ENCODE peak calls at places on chromosome 22, in eight cellular contexts. One of them, this sample, is unnamed.

GRCh38 chr22:40586781-40587180 is 49.7 kb downstream of the MRTFA start:
- DNase-seq in HFFc6: no peak
- DNase-seq in BE2C: no peak
- DNase-seq in brain microvascular endothelial cell: no peak
- DNase-seq in left ventricle myocardium inferior: no peak
- DNase-seq in nephron progenitor cell: no peak
- DNase-seq in fibroblast of lung: no peak
- DNase-seq in NB4: no peak
- DNase-seq in this sample: no peak

GRCh38 chr22:41563051-41563711 is 2.4 kb downstream of the CSDC2 start:
- DNase-seq in HFFc6: peak
- DNase-seq in BE2C: peak
- DNase-seq in brain microvascular endothelial cell: peak
- DNase-seq in left ventricle myocardium inferior: no peak
- DNase-seq in nephron progenitor cell: no peak
- DNase-seq in fibroblast of lung: peak
- DNase-seq in NB4: peak
- DNase-seq in this sample: peak

GRCh38 chr22:23591203-23591791 is 11.2 kb upstream of the IGLL1 start:
- DNase-seq in HFFc6: peak
- DNase-seq in BE2C: peak
- DNase-seq in brain microvascular endothelial cell: peak
- DNase-seq in left ventricle myocardium inferior: peak
- DNase-seq in nephron progenitor cell: peak
- DNase-seq in fibroblast of lung: peak
- DNase-seq in NB4: peak
- DNase-seq in this sample: peak

GRCh38 chr22:24985824-24986214 is 33.3 kb downstream of the KIAA1671 start:
- DNase-seq in HFFc6: peak
- DNase-seq in BE2C: no peak
- DNase-seq in brain microvascular endothelial cell: peak
- DNase-seq in left ventricle myocardium inferior: no peak
- DNase-seq in nephron progenitor cell: no peak
- DNase-seq in fibroblast of lung: peak
- DNase-seq in NB4: peak
- DNase-seq in this sample: no peak

GRCh38 chr22:33000342-33001280 is 57.6 kb downstream of the SYN3 start:
- DNase-seq in HFFc6: peak
- DNase-seq in BE2C: peak
- DNase-seq in brain microvascular endothelial cell: peak
- DNase-seq in left ventricle myocardium inferior: peak
- DNase-seq in nephron progenitor cell: peak
- DNase-seq in fibroblast of lung: peak
- DNase-seq in NB4: peak
- DNase-seq in this sample: peak

GRCh38 chr22:40426671-40427070 is 56.3 kb downstream of the SGSM3 start:
- DNase-seq in HFFc6: no peak
- DNase-seq in BE2C: no peak
- DNase-seq in brain microvascular endothelial cell: no peak
- DNase-seq in left ventricle myocardium inferior: no peak
- DNase-seq in nephron progenitor cell: no peak
- DNase-seq in fibroblast of lung: peak
- DNase-seq in NB4: no peak
- DNase-seq in this sample: no peak

GRCh38 chr22:32904044-32904443 is 102.5 kb downstream of the TIMP3 start:
- DNase-seq in HFFc6: peak
- DNase-seq in BE2C: peak
- DNase-seq in brain microvascular endothelial cell: peak
- DNase-seq in left ventricle myocardium inferior: no peak
- DNase-seq in nephron progenitor cell: peak
- DNase-seq in fibroblast of lung: peak
- DNase-seq in NB4: peak
- DNase-seq in this sample: peak

GRCh38 chr22:37569009-37569920 is 9.0 kb downstream of the CDC42EP1 start:
- DNase-seq in HFFc6: no peak
- DNase-seq in BE2C: no peak
- DNase-seq in brain microvascular endothelial cell: no peak
- DNase-seq in left ventricle myocardium inferior: no peak
- DNase-seq in nephron progenitor cell: no peak
- DNase-seq in fibroblast of lung: no peak
- DNase-seq in NB4: no peak
- DNase-seq in this sample: no peak

GRCh38 chr22:34798605-34799004 is 267.4 kb upstream of the ISX start:
- DNase-seq in HFFc6: no peak
- DNase-seq in BE2C: no peak
- DNase-seq in brain microvascular endothelial cell: no peak
- DNase-seq in left ventricle myocardium inferior: no peak
- DNase-seq in nephron progenitor cell: no peak
- DNase-seq in fibroblast of lung: peak
- DNase-seq in NB4: no peak
- DNase-seq in this sample: peak

GRCh38 chr22:45402466-45402865 is 10.9 kb downstream of the SMC1B start:
- DNase-seq in HFFc6: no peak
- DNase-seq in BE2C: no peak
- DNase-seq in brain microvascular endothelial cell: no peak
- DNase-seq in left ventricle myocardium inferior: no peak
- DNase-seq in nephron progenitor cell: no peak
- DNase-seq in fibroblast of lung: no peak
- DNase-seq in NB4: no peak
- DNase-seq in this sample: no peak

GRCh38 chr22:45155050-45155840 is 8.5 kb upstream of the NUP50 start:
- DNase-seq in HFFc6: no peak
- DNase-seq in BE2C: no peak
- DNase-seq in brain microvascular endothelial cell: no peak
- DNase-seq in left ventricle myocardium inferior: no peak
- DNase-seq in nephron progenitor cell: no peak
- DNase-seq in fibroblast of lung: no peak
- DNase-seq in NB4: no peak
- DNase-seq in this sample: no peak

GRCh38 chr22:36506637-36507517 is at the start of gene FOXRED2:
- DNase-seq in HFFc6: no peak
- DNase-seq in BE2C: peak
- DNase-seq in brain microvascular endothelial cell: peak
- DNase-seq in left ventricle myocardium inferior: peak
- DNase-seq in nephron progenitor cell: peak
- DNase-seq in fibroblast of lung: peak
- DNase-seq in NB4: peak
- DNase-seq in this sample: peak

DNA sequence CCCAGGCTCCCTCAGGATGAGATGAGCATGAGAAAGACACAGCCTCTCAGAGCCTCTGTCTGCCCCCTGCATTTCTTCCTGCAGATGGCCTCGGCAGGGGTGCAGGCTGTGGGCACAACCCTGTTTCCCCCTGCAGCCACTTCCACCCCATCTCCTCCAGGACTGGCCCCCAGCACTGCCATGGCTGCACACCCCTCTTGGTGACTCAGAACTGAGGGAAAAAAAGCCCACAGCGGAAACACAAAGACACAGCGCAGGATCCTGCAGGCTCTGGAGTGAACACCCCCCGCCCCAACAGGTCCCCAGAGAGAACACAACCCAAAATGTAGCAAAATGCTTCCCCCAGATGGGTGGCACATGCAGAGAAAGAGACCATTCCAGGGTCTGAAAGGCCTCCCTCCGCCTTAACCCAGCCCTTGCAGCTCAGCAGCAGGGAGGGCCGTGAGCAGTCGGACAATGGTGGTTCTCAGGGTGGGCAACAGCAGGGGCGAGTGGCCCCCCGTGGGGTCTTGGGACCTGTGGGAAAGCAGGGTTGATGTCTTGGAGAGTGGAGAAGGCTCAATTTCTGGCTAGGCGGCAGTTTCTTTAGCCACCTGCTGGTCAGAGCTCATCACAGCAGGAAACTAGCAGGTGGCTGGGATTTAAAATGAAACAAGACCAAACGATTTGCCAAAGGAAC is 8.0 kb downstream of the TUBGCP6 start:
- DNase-seq in HFFc6: no peak
- DNase-seq in BE2C: peak
- DNase-seq in brain microvascular endothelial cell: no peak
- DNase-seq in left ventricle myocardium inferior: peak
- DNase-seq in nephron progenitor cell: peak
- DNase-seq in fibroblast of lung: no peak
- DNase-seq in NB4: peak
- DNase-seq in this sample: peak
- TF ChIP-seq CTCF in HFFc6: peak
- TF ChIP-seq CTCF in BE2C: peak
- TF ChIP-seq CTCF in brain microvascular endothelial cell: peak
- TF ChIP-seq CTCF in left ventricle myocardium inferior: peak
- TF ChIP-seq CTCF in nephron progenitor cell: peak
- TF ChIP-seq CTCF in fibroblast of lung: peak
- TF ChIP-seq CTCF in NB4: peak
- TF ChIP-seq CTCF in this sample: peak

GRCh38 chr22:43110927-43111623 is 525 bp downstream of the BIK start:
- DNase-seq in HFFc6: no peak
- DNase-seq in BE2C: no peak
- DNase-seq in brain microvascular endothelial cell: no peak
- DNase-seq in left ventricle myocardium inferior: no peak
- DNase-seq in nephron progenitor cell: peak
- DNase-seq in fibroblast of lung: no peak
- DNase-seq in NB4: peak
- DNase-seq in this sample: no peak

GRCh38 chr22:43113516-43114251 is 3.1 kb downstream of the BIK start:
- DNase-seq in HFFc6: no peak
- DNase-seq in BE2C: no peak
- DNase-seq in brain microvascular endothelial cell: no peak
- DNase-seq in left ventricle myocardium inferior: no peak
- DNase-seq in nephron progenitor cell: no peak
- DNase-seq in fibroblast of lung: no peak
- DNase-seq in NB4: peak
- DNase-seq in this sample: peak

GRCh38 chr22:43109511-43109910 is 1.0 kb upstream of the BIK start:
- DNase-seq in HFFc6: no peak
- DNase-seq in BE2C: no peak
- DNase-seq in brain microvascular endothelial cell: no peak
- DNase-seq in left ventricle myocardium inferior: no peak
- DNase-seq in nephron progenitor cell: no peak
- DNase-seq in fibroblast of lung: no peak
- DNase-seq in NB4: no peak
- DNase-seq in this sample: no peak

GRCh38 chr22:43109921-43110443 is 568 bp upstream of the BIK start:
- DNase-seq in HFFc6: no peak
- DNase-seq in BE2C: no peak
- DNase-seq in brain microvascular endothelial cell: no peak
- DNase-seq in left ventricle myocardium inferior: no peak
- DNase-seq in nephron progenitor cell: peak
- DNase-seq in fibroblast of lung: no peak
- DNase-seq in NB4: no peak
- DNase-seq in this sample: no peak

GRCh38 chr22:43110444-43110926 is at the start of gene BIK:
- DNase-seq in HFFc6: no peak
- DNase-seq in BE2C: peak
- DNase-seq in brain microvascular endothelial cell: no peak
- DNase-seq in left ventricle myocardium inferior: peak
- DNase-seq in nephron progenitor cell: peak
- DNase-seq in fibroblast of lung: no peak
- DNase-seq in NB4: peak
- DNase-seq in this sample: peak
- TF ChIP-seq CTCF in HFFc6: peak
- TF ChIP-seq CTCF in BE2C: peak
- TF ChIP-seq CTCF in brain microvascular endothelial cell: peak
- TF ChIP-seq CTCF in left ventricle myocardium inferior: peak
- TF ChIP-seq CTCF in nephron progenitor cell: no peak
- TF ChIP-seq CTCF in fibroblast of lung: peak
- TF ChIP-seq CTCF in NB4: peak
- TF ChIP-seq CTCF in this sample: no peak

GRCh38 chr22:38881997-38882396 is 10.0 kb upstream of the CBX6 start:
- DNase-seq in HFFc6: no peak
- DNase-seq in BE2C: no peak
- DNase-seq in brain microvascular endothelial cell: no peak
- DNase-seq in left ventricle myocardium inferior: no peak
- DNase-seq in nephron progenitor cell: no peak
- DNase-seq in fibroblast of lung: no peak
- DNase-seq in NB4: no peak
- DNase-seq in this sample: no peak
- TF ChIP-seq CTCF in HFFc6: no peak
- TF ChIP-seq CTCF in BE2C: no peak
- TF ChIP-seq CTCF in brain microvascular endothelial cell: no peak
- TF ChIP-seq CTCF in left ventricle myocardium inferior: no peak
- TF ChIP-seq CTCF in nephron progenitor cell: no peak
- TF ChIP-seq CTCF in fibroblast of lung: no peak
- TF ChIP-seq CTCF in NB4: no peak
- TF ChIP-seq CTCF in this sample: no peak

GRCh38 chr22:29481265-29482000 is 1.4 kb downstream of the NEFH start:
- DNase-seq in HFFc6: no peak
- DNase-seq in BE2C: no peak
- DNase-seq in brain microvascular endothelial cell: no peak
- DNase-seq in left ventricle myocardium inferior: no peak
- DNase-seq in nephron progenitor cell: peak
- DNase-seq in fibroblast of lung: no peak
- DNase-seq in NB4: no peak
- DNase-seq in this sample: peak

GRCh38 chr22:29480262-29480511 is 169 bp downstream of the NEFH start:
- DNase-seq in HFFc6: no peak
- DNase-seq in BE2C: no peak
- DNase-seq in brain microvascular endothelial cell: no peak
- DNase-seq in left ventricle myocardium inferior: no peak
- DNase-seq in nephron progenitor cell: no peak
- DNase-seq in fibroblast of lung: no peak
- DNase-seq in NB4: no peak
- DNase-seq in this sample: no peak

GRCh38 chr22:29482253-29482652 is 2.2 kb downstream of the NEFH start:
- DNase-seq in HFFc6: no peak
- DNase-seq in BE2C: no peak
- DNase-seq in brain microvascular endothelial cell: no peak
- DNase-seq in left ventricle myocardium inferior: no peak
- DNase-seq in nephron progenitor cell: no peak
- DNase-seq in fibroblast of lung: no peak
- DNase-seq in NB4: no peak
- DNase-seq in this sample: no peak

GRCh38 chr22:29479417-29480261 is at the start of gene NEFH:
- DNase-seq in HFFc6: no peak
- DNase-seq in BE2C: peak
- DNase-seq in brain microvascular endothelial cell: no peak
- DNase-seq in left ventricle myocardium inferior: no peak
- DNase-seq in nephron progenitor cell: peak
- DNase-seq in fibroblast of lung: no peak
- DNase-seq in NB4: no peak
- DNase-seq in this sample: peak

DNA sequence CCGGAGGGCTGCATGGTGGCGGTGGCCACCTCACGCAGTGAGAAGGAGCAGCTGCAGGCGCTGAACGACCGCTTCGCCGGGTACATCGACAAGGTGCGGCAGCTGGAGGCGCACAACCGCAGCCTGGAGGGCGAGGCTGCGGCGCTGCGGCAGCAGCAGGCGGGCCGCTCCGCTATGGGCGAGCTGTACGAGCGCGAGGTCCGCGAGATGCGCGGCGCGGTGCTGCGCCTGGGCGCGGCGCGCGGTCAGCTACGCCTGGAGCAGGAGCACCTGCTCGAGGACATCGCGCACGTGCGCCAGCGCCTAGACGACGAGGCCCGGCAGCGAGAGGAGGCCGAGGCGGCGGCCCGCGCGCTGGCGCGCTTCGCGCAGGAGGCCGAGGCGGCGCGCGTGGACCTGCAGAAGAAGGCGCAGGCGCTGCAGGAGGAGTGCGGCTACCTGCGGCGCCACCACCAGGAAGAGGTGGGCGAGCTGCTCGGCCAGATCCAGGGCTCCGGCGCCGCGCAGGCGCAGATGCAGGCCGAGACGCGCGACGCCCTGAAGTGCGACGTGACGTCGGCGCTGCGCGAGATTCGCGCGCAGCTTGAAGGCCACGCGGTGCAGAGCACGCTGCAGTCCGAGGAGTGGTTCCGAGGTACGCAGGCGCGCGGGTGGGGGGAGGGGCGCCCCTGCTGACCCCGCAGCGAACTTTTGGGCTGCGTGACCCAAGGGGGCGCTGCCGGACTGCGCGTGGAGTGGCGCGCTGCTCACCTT is 670 bp downstream of the NEFH start:
- DNase-seq in HFFc6: no peak
- DNase-seq in BE2C: peak
- DNase-seq in brain microvascular endothelial cell: no peak
- DNase-seq in left ventricle myocardium inferior: peak
- DNase-seq in nephron progenitor cell: peak
- DNase-seq in fibroblast of lung: peak
- DNase-seq in NB4: no peak
- DNase-seq in this sample: peak
- TF ChIP-seq CTCF in HFFc6: no peak
- TF ChIP-seq CTCF in BE2C: peak
- TF ChIP-seq CTCF in brain microvascular endothelial cell: no peak
- TF ChIP-seq CTCF in left ventricle myocardium inferior: peak
- TF ChIP-seq CTCF in nephron progenitor cell: peak
- TF ChIP-seq CTCF in fibroblast of lung: no peak
- TF ChIP-seq CTCF in NB4: no peak
- TF ChIP-seq CTCF in this sample: no peak